ENCODE peak calls at places on chromosomes 2 and 18, in four cellular contexts. F is cardiac muscle cell, S is prostate gland, E is HCT116. B is an unnamed sample.
A peak's percentile ranks its signal among the peaks of the same experiment; 100 is the strongest.

GRCh38 chr18:9743200-9744016 is 35.3 kb downstream of the RAB31 start:
- DNase-seq in S (no peak), E (peak; percentile 96), F (no peak), B (no peak)

GRCh38 chr2:62996534-62997186 is 54.0 kb upstream of the OTX1 start:
- DNase-seq in F (no peak), E (no peak), S (no peak), B (no peak)

GRCh38 chr2:69798466-69798908 is 31.0 kb upstream of the GMCL1 start:
- DNase-seq in S (peak; percentile 43), F (no peak), E (no peak), B (no peak)

GRCh38 chr2:199933466-199933865 is 21.8 kb downstream of the TYW5 start:
- DNase-seq in F (no peak), E (no peak), S (no peak), B (no peak)

GRCh38 chr2:201261911-201262310 is 1.6 kb downstream of the CASP8 start:
- DNase-seq in S (no peak), E (no peak), F (no peak), B (no peak)

GRCh38 chr2:126886906-126887280 is 11.8 kb upstream of the TEX51 start:
- DNase-seq in S (no peak), F (no peak), E (no peak), B (no peak)

GRCh38 chr18:59159986-59160385 is 20.3 kb downstream of the SEC11C start:
- DNase-seq in E (no peak), F (no peak), S (no peak), B (no peak)

GRCh38 chr2:226677080-226677479 is 122.5 kb downstream of the IRS1 start:
- DNase-seq in S (peak; percentile 44), E (no peak), F (no peak), B (no peak)

GRCh38 chr2:182240862-182241371 is 185.9 kb downstream of the PDE1A start:
- DNase-seq in F (peak; percentile 42), E (peak; percentile 38), S (no peak), B (no peak)

GRCh38 chr2:149648282-149649030 is 60.9 kb upstream of the MMADHC start:
- DNase-seq in E (no peak), F (no peak), S (no peak), B (no peak)

GRCh38 chr2:101328474-101329007 is 20.0 kb upstream of the RNF149 start:
- DNase-seq in S (no peak), F (no peak), E (no peak), B (peak; percentile 24)

GRCh38 chr2:180374502-180375281 is 367.6 kb upstream of the CWC22 start:
- DNase-seq in S (no peak), F (no peak), E (no peak), B (no peak)

GRCh38 chr2:169735623-169736022 is 2.0 kb downstream of the KLHL23 start:
- DNase-seq in S (no peak), E (no peak), F (no peak), B (no peak)

GRCh38 chr18:12246849-12247808 is 7.0 kb upstream of the CIDEA start:
- DNase-seq in E (no peak), F (peak; percentile 65), S (no peak), B (no peak)

GRCh38 chr18:28161608-28162599 is 15.0 kb downstream of the CDH2 start:
- DNase-seq in S (no peak), E (no peak), F (peak; percentile 49), B (no peak)

GRCh38 chr2:20093263-20094141 is 42.1 kb upstream of the LAPTM4A start:
- DNase-seq in F (peak; percentile 83), S (peak; percentile 18), E (peak; percentile 48), B (no peak)

GRCh38 chr18:58493516-58494253 is 135.2 kb downstream of the ALPK2 start:
- DNase-seq in E (peak; percentile 56), S (peak; percentile 71), F (peak; percentile 79), B (peak; percentile 56)

GRCh38 chr2:64049633-64050220 is 30.5 kb upstream of the VPS54 start:
- DNase-seq in E (peak; percentile 44), F (peak; percentile 68), S (peak; percentile 65), B (peak; percentile 61)

GRCh38 chr2:161613161-161613560 is 11.1 kb upstream of the SLC4A10 start:
- DNase-seq in F (no peak), S (no peak), E (no peak), B (no peak)

GRCh38 chr2:152352616-152353015 is 17.6 kb downstream of the FMNL2 start:
- DNase-seq in S (no peak), F (no peak), E (no peak), B (no peak)

GRCh38 chr2:151280276-151280675 is 9.2 kb downstream of the NMI start:
- DNase-seq in S (no peak), E (no peak), F (no peak), B (no peak)

GRCh38 chr18:906416-907170 is 1.9 kb downstream of the ADCYAP1 start:
- DNase-seq in S (no peak), F (no peak), E (no peak), B (no peak)

GRCh38 chr2:154952346-154953010 is 254.0 kb downstream of the KCNJ3 start:
- DNase-seq in F (peak; percentile 21), E (no peak), S (no peak), B (no peak)

GRCh38 chr2:178420463-178420990 is 30.4 kb downstream of the PRKRA start:
- DNase-seq in S (no peak), E (no peak), F (no peak), B (no peak)

GRCh38 chr2:231672617-231673347 is 35.5 kb upstream of the PTMA start:
- DNase-seq in S (no peak), F (peak; percentile 59), E (peak; percentile 79), B (no peak)

GRCh38 chr2:15812187-15812830 is 128.0 kb upstream of the MYCN start:
- DNase-seq in S (no peak), F (no peak), E (no peak), B (no peak)

GRCh38 chr18:11649839-11650238 is 39.2 kb upstream of the GNAL start:
- DNase-seq in F (no peak), S (no peak), E (no peak), B (no peak)

GRCh38 chr2:152379089-152379488 is 44.1 kb downstream of the FMNL2 start:
- DNase-seq in F (no peak), S (no peak), E (no peak), B (no peak)

GRCh38 chr2:241514545-241514944 is 6.2 kb upstream of the STK25 start:
- DNase-seq in E (no peak), S (no peak), F (no peak), B (no peak)

GRCh38 chr2:1736997-1737480 is 7.3 kb downstream of the PXDN start:
- DNase-seq in F (no peak), S (no peak), E (no peak), B (no peak)

GRCh38 chr2:50902365-50902764 is 129.6 kb downstream of the NRXN1 start:
- DNase-seq in S (no peak), F (no peak), E (no peak), B (no peak)

GRCh38 chr18:44117821-44118220 is 562.9 kb upstream of the SETBP1 start:
- DNase-seq in F (no peak), S (no peak), E (no peak), B (no peak)

GRCh38 chr2:86249176-86249842 is 50.1 kb downstream of the MRPL35 start:
- DNase-seq in E (peak; percentile 4), S (no peak), F (no peak), B (no peak)

GRCh38 chr18:30970201-30970816 is 72.2 kb downstream of the DSC3 start:
- DNase-seq in E (peak; percentile 63), F (peak; percentile 32), S (peak; percentile 8), B (no peak)

DNA sequence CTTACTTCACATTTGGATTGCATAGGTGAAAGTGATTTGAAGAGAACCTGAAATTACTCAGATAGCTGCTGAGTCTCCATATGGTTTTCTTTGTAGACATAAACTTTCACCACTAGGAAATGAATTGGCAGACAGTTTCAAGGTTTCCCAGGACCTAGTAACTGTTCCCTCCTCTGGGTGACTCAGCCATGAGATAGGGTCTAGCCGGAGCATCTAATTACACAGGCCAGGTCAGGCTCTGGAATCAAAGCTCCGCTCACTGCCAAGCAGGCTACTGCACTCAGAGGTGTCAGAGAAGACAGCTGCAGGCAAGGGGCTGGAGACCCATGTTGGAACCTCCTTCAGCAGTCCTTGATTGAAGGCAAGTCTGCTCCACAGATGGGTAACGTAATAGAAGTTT is 429.2 kb downstream of the TNS1 start:
- DNase-seq in E (no peak), F (no peak), S (no peak), B (no peak)
- TF ChIP-seq CTCF in E (no peak), F (no peak), S (no peak), B (no peak)

GRCh38 chr18:6746386-6746960 is 17.0 kb downstream of the ARHGAP28 start:
- DNase-seq in F (no peak), S (no peak), E (no peak), B (no peak)
- H3K27ac ChIP-seq in F (no peak overlapping the region), S (peak overlapping the region; percentile 63), E (no peak overlapping the region), B (no peak overlapping the region)

GRCh38 chr2:72149556-72150156 is 2.0 kb upstream of the CYP26B1 start:
- DNase-seq in E (no peak), F (peak; percentile 29), S (peak; percentile 10), B (peak; percentile 32)
- H3K27me3 ChIP-seq in E (no peaks in the 10 kb centered on the region), F (peaks cover 66% of the 10 kb centered on the region), S (peaks cover 22% of the 10 kb centered on the region), B (peaks cover 76% of the 10 kb centered on the region)

GRCh38 chr2:239109916-239110545 is 262.1 kb downstream of the TWIST2 start:
- DNase-seq in S (no peak), E (no peak), F (no peak), B (no peak)

GRCh38 chr2:239106971-239107370 is 259.1 kb downstream of the TWIST2 start:
- DNase-seq in F (no peak), S (no peak), E (no peak), B (no peak)

GRCh38 chr2:239107936-239108335 is 260.1 kb downstream of the TWIST2 start:
- DNase-seq in F (no peak), E (no peak), S (no peak), B (no peak)

GRCh38 chr2:239109041-239109915 is 261.4 kb downstream of the TWIST2 start:
- DNase-seq in F (no peak), E (no peak), S (peak; percentile 55), B (no peak)

DNA sequence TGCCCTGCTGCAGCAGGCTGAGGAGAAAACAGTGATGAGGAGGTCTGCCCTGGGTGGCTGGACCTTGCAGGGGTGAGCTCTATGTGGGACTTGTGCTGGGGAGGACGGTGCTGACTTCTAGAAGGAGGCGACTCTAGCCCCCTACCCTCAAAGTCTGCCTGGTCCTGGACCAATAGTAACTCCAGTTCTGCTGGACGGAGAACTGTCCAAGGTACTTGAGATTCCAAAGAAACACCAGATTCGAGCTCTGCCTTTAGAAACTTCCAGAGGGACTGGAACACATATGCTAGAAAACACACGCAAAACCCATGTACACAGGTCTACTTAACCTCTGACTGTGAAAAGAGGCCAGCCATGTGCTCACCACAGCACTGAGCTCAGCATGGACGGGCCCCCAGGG is 260.6 kb downstream of the TWIST2 start:
- DNase-seq in F (peak; percentile 49), S (no peak), E (no peak), B (no peak)
- TF ChIP-seq CTCF in F (no peak), S (no peak), E (no peak), B (no peak)

B was measured in CD4-positive, alpha-beta T cell.